ENCODE peak calls at places on chromosome 5, in five cellular contexts. One of them, this sample, is unnamed. For H3K9me2, the result is how much of the 10 kb centered on the place peaks cover.

GRCh38 chr5:102654559-102655354 is 100.3 kb upstream of the PAM start:
- DNase-seq in GM23248: peak
- DNase-seq in MM.1S: no peak
- DNase-seq in GM23338: no peak
- DNase-seq in OCI-LY7: no peak
- DNase-seq in this sample: no peak

GRCh38 chr5:151351675-151352074 is 4.3 kb upstream of the SLC36A2 start:
- DNase-seq in GM23248: no peak
- DNase-seq in MM.1S: no peak
- DNase-seq in GM23338: no peak
- DNase-seq in OCI-LY7: no peak
- DNase-seq in this sample: no peak

GRCh38 chr5:147290261-147290660 is 55.4 kb downstream of the STK32A start:
- DNase-seq in GM23248: no peak
- DNase-seq in MM.1S: no peak
- DNase-seq in GM23338: peak
- DNase-seq in OCI-LY7: no peak
- DNase-seq in this sample: no peak

GRCh38 chr5:138981131-138981530 is 106.0 kb upstream of the LRRTM2 start:
- DNase-seq in GM23248: peak
- DNase-seq in MM.1S: no peak
- DNase-seq in GM23338: no peak
- DNase-seq in OCI-LY7: no peak
- DNase-seq in this sample: no peak

GRCh38 chr5:165525268-165525667 is 2019.8 kb downstream of the MAT2B start:
- DNase-seq in GM23248: peak
- DNase-seq in MM.1S: no peak
- DNase-seq in GM23338: no peak
- DNase-seq in OCI-LY7: no peak
- DNase-seq in this sample: peak

GRCh38 chr5:65087154-65087553 is 318.4 kb downstream of the CWC27 start:
- DNase-seq in GM23248: no peak
- DNase-seq in MM.1S: no peak
- DNase-seq in GM23338: no peak
- DNase-seq in OCI-LY7: no peak
- DNase-seq in this sample: no peak

GRCh38 chr5:38809388-38810359 is 36.1 kb upstream of the OSMR start:
- DNase-seq in GM23248: peak
- DNase-seq in MM.1S: peak
- DNase-seq in GM23338: peak
- DNase-seq in OCI-LY7: peak
- DNase-seq in this sample: peak

GRCh38 chr5:177302354-177303110 is 987 bp downstream of the RAB24 start:
- DNase-seq in GM23248: peak
- DNase-seq in MM.1S: peak
- DNase-seq in GM23338: peak
- DNase-seq in OCI-LY7: peak
- DNase-seq in this sample: no peak

GRCh38 chr5:137486707-137487106 is 12.4 kb downstream of the SPOCK1 start:
- DNase-seq in GM23248: peak
- DNase-seq in MM.1S: no peak
- DNase-seq in GM23338: no peak
- DNase-seq in OCI-LY7: no peak
- DNase-seq in this sample: no peak

GRCh38 chr5:110757118-110757729 is 18.4 kb downstream of the SLC25A46 start:
- DNase-seq in GM23248: peak
- DNase-seq in MM.1S: peak
- DNase-seq in GM23338: peak
- DNase-seq in OCI-LY7: peak
- DNase-seq in this sample: peak

GRCh38 chr5:136517755-136518154 is 152.4 kb upstream of the TRPC7 start:
- DNase-seq in GM23248: no peak
- DNase-seq in MM.1S: no peak
- DNase-seq in GM23338: no peak
- DNase-seq in OCI-LY7: no peak
- DNase-seq in this sample: no peak

GRCh38 chr5:32964246-32964645 is 253.1 kb downstream of the NPR3 start:
- DNase-seq in GM23248: no peak
- DNase-seq in MM.1S: no peak
- DNase-seq in GM23338: no peak
- DNase-seq in OCI-LY7: no peak
- DNase-seq in this sample: no peak

GRCh38 chr5:170623576-170624181 is 119.9 kb downstream of the KCNIP1 start:
- DNase-seq in GM23248: peak
- DNase-seq in MM.1S: peak
- DNase-seq in GM23338: peak
- DNase-seq in OCI-LY7: no peak
- DNase-seq in this sample: peak

GRCh38 chr5:91032125-91032524 is 351.0 kb downstream of the ARRDC3 start:
- DNase-seq in GM23248: no peak
- DNase-seq in MM.1S: no peak
- DNase-seq in GM23338: no peak
- DNase-seq in OCI-LY7: no peak
- DNase-seq in this sample: no peak

GRCh38 chr5:75414241-75414640 is 77.2 kb downstream of the HMGCR start:
- DNase-seq in GM23248: no peak
- DNase-seq in MM.1S: no peak
- DNase-seq in GM23338: no peak
- DNase-seq in OCI-LY7: no peak
- DNase-seq in this sample: no peak

GRCh38 chr5:64818245-64818644 is 49.5 kb downstream of the CWC27 start:
- DNase-seq in GM23248: no peak
- DNase-seq in MM.1S: no peak
- DNase-seq in GM23338: no peak
- DNase-seq in OCI-LY7: no peak
- DNase-seq in this sample: no peak

GRCh38 chr5:58362135-58362534 is 97.8 kb downstream of the PLK2 start:
- DNase-seq in GM23248: no peak
- DNase-seq in MM.1S: no peak
- DNase-seq in GM23338: no peak
- DNase-seq in OCI-LY7: no peak
- DNase-seq in this sample: no peak

GRCh38 chr5:5340206-5340729 is 82.2 kb upstream of the ICE1 start:
- DNase-seq in GM23248: peak
- DNase-seq in MM.1S: no peak
- DNase-seq in GM23338: peak
- DNase-seq in OCI-LY7: no peak
- DNase-seq in this sample: peak

GRCh38 chr5:135235551-135236100 is 163.4 kb downstream of the MACROH2A1 start:
- DNase-seq in GM23248: no peak
- DNase-seq in MM.1S: no peak
- DNase-seq in GM23338: no peak
- DNase-seq in OCI-LY7: no peak
- DNase-seq in this sample: no peak

GRCh38 chr5:169581580-169582227 is 1.9 kb upstream of the SPDL1 start:
- DNase-seq in GM23248: peak
- DNase-seq in MM.1S: peak
- DNase-seq in GM23338: peak
- DNase-seq in OCI-LY7: peak
- DNase-seq in this sample: peak

GRCh38 chr5:34626036-34626435 is 30.1 kb upstream of the RAI14 start:
- DNase-seq in GM23248: peak
- DNase-seq in MM.1S: no peak
- DNase-seq in GM23338: no peak
- DNase-seq in OCI-LY7: no peak
- DNase-seq in this sample: no peak

GRCh38 chr5:134965271-134965825 is 2.4 kb upstream of the CATSPER3 start:
- DNase-seq in GM23248: no peak
- DNase-seq in MM.1S: peak
- DNase-seq in GM23338: no peak
- DNase-seq in OCI-LY7: no peak
- DNase-seq in this sample: no peak

GRCh38 chr5:96538831-96539250 is 105.8 kb upstream of the PCSK1 start:
- DNase-seq in GM23248: peak
- DNase-seq in MM.1S: no peak
- DNase-seq in GM23338: no peak
- DNase-seq in OCI-LY7: no peak
- DNase-seq in this sample: no peak

GRCh38 chr5:91150189-91150588 is 232.9 kb downstream of the ARRDC3 start:
- DNase-seq in GM23248: peak
- DNase-seq in MM.1S: no peak
- DNase-seq in GM23338: no peak
- DNase-seq in OCI-LY7: no peak
- DNase-seq in this sample: no peak

GRCh38 chr5:140222416-140222815 is 47.4 kb downstream of the CYSTM1 start:
- DNase-seq in GM23248: no peak
- DNase-seq in MM.1S: no peak
- DNase-seq in GM23338: no peak
- DNase-seq in OCI-LY7: no peak
- DNase-seq in this sample: no peak

DNA sequence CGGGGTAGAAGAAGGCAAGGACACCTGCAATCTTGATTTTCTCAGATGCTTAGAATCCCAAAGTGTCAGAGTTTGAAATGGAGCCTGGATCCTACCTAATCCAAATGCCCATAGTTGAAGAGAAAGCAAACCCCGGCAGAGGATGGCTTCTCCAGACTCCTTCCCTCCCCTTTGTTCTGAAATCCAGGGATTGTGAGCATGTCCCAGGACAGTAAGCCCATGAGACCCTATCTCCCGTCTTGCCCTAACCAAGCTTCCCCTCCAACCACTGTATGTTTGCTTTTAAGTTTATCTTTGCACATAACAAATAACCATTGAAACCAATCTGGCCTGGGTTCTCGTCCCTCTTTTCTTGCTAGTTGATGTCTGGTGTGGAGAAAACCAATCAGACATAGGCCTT is 78.3 kb upstream of the NIPAL4 start:
- DNase-seq in GM23248: no peak
- DNase-seq in MM.1S: no peak
- DNase-seq in GM23338: no peak
- DNase-seq in OCI-LY7: no peak
- DNase-seq in this sample: no peak
- H3K9me2 ChIP-seq in GM23248: under half
- H3K9me2 ChIP-seq in MM.1S: under half
- H3K9me2 ChIP-seq in GM23338: under half
- H3K9me2 ChIP-seq in OCI-LY7: under half
- H3K9me2 ChIP-seq in this sample: under half

DNA sequence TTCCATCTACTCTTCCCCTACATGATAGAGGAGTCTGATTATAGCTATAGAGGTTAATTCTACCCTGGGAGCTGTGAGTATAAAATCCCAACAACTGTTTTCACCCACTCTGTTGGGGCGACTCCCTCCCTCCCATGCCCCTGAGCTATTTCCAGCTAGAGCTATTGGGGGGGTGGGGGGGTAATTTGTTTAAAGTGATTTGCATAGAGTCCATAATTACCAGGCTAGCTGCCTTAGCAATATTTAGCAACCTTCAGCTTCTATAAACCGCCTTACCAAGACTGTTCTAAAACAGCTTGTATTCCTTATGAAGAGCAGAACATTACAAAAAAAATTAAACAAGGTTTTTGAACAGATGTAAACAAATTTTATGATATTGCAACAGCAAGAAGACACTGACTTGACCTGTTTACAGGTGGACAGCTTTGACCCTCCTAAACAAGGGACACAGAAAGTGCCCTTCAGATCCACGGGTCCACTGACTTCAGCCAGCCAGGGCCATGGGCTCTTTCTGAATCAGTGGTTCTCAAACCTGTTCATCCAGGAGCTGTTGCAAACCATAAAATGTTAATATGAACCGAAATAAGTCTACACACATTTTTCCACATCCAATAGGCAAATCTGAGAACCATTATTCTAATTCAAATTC is 98.2 kb downstream of the OTULIN start:
- DNase-seq in GM23248: no peak
- DNase-seq in MM.1S: no peak
- DNase-seq in GM23338: no peak
- DNase-seq in OCI-LY7: peak
- DNase-seq in this sample: no peak
- H3K4me2 ChIP-seq in GM23248: no peak
- H3K4me2 ChIP-seq in MM.1S: no peak
- H3K4me2 ChIP-seq in GM23338: no peak
- H3K4me2 ChIP-seq in OCI-LY7: peak
- H3K4me2 ChIP-seq in this sample: no peak

DNA sequence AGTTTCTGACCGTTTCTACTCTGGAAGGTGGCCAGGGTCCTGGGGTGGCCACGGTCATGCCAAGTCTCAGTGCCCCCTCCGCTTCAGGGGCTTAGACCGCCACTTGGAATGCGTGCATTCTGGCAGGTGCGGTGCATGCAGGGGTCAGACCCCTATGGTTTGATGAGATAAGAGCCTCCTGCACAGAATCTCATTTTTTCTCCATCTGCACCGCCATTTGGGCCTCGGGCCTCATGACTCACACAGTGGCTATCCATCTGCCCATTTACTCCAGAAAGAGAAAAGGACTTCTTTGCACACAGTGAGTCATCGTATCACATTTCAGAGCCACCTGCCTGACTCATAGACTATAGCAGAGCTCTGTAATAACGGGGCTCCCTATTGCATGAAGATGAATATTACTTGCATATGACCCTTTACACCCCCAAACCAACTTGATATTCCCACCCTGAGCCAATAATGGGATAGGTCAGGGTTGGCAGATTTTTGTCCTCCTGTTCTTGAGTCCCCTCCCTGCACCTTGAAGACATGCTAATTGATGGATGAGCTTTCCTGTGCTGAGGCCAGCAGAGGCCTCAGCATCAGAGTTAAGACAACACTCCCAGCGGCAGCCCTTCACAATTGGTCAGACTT is 157.4 kb downstream of the NR3C1 start:
- DNase-seq in GM23248: peak
- DNase-seq in MM.1S: no peak
- DNase-seq in GM23338: no peak
- DNase-seq in OCI-LY7: no peak
- DNase-seq in this sample: peak
- H3K27ac ChIP-seq in GM23248: peak
- H3K27ac ChIP-seq in MM.1S: no peak
- H3K27ac ChIP-seq in GM23338: no peak
- H3K27ac ChIP-seq in OCI-LY7: no peak
- H3K27ac ChIP-seq in this sample: no peak

GRCh38 chr5:871596-872298 is 20.9 kb downstream of the BRD9 start:
- DNase-seq in GM23248: no peak
- DNase-seq in MM.1S: no peak
- DNase-seq in GM23338: no peak
- DNase-seq in OCI-LY7: no peak
- DNase-seq in this sample: no peak
- H3K9me2 ChIP-seq in GM23248: under half
- H3K9me2 ChIP-seq in MM.1S: under half
- H3K9me2 ChIP-seq in GM23338: under half
- H3K9me2 ChIP-seq in OCI-LY7: under half
- H3K9me2 ChIP-seq in this sample: under half

GRCh38 chr5:17184596-17184995 is 32.8 kb upstream of the BASP1 start:
- DNase-seq in GM23248: peak
- DNase-seq in MM.1S: no peak
- DNase-seq in GM23338: no peak
- DNase-seq in OCI-LY7: no peak
- DNase-seq in this sample: no peak

GRCh38 chr5:17186271-17186670 is 31.2 kb upstream of the BASP1 start:
- DNase-seq in GM23248: peak
- DNase-seq in MM.1S: no peak
- DNase-seq in GM23338: no peak
- DNase-seq in OCI-LY7: no peak
- DNase-seq in this sample: no peak

GRCh38 chr5:17187401-17187800 is 30.0 kb upstream of the BASP1 start:
- DNase-seq in GM23248: peak
- DNase-seq in MM.1S: no peak
- DNase-seq in GM23338: no peak
- DNase-seq in OCI-LY7: no peak
- DNase-seq in this sample: no peak

GRCh38 chr5:17185776-17186175 is 31.7 kb upstream of the BASP1 start:
- DNase-seq in GM23248: peak
- DNase-seq in MM.1S: no peak
- DNase-seq in GM23338: no peak
- DNase-seq in OCI-LY7: no peak
- DNase-seq in this sample: no peak

GRCh38 chr5:17185349-17185748 is 32.1 kb upstream of the BASP1 start:
- DNase-seq in GM23248: no peak
- DNase-seq in MM.1S: no peak
- DNase-seq in GM23338: no peak
- DNase-seq in OCI-LY7: no peak
- DNase-seq in this sample: no peak
- H3K4me2 ChIP-seq in GM23248: peak
- H3K4me2 ChIP-seq in MM.1S: no peak
- H3K4me2 ChIP-seq in GM23338: no peak
- H3K4me2 ChIP-seq in OCI-LY7: no peak
- H3K4me2 ChIP-seq in this sample: no peak

This sample was measured in hepatocyte.